ENCODE peak calls at places on chromosomes 2 and 18, in five cellular contexts. Q is HCT116, X is mammary epithelial cell, R is endothelial cell of umbilical vein, E is GM23248. C is an unnamed sample.

GRCh38 chr2:26469092-26469710 is 8.7 kb downstream of the OTOF start:
- DNase-seq in X (peak), E (peak), Q (peak), R (peak), C (no peak)

GRCh38 chr18:61360440-61361383 is 27.5 kb downstream of the CDH20 start:
- DNase-seq in Q (no peak), X (no peak), R (no peak), E (no peak), C (no peak)

GRCh38 chr2:23600336-23600735 is 215.4 kb downstream of the KLHL29 start:
- DNase-seq in R (no peak), Q (no peak), E (no peak), X (no peak), C (no peak)

GRCh38 chr2:167925775-167926174 is 321.6 kb downstream of the STK39 start:
- DNase-seq in X (no peak), Q (no peak), R (no peak), E (no peak), C (no peak)

GRCh38 chr2:241702405-241703127 is 727 bp downstream of the ING5 start:
- DNase-seq in R (peak), E (peak), X (peak), Q (peak), C (peak)

GRCh38 chr18:56199580-56200320 is 438.6 kb downstream of the TXNL1 start:
- DNase-seq in X (no peak), R (peak), E (no peak), Q (no peak), C (no peak)

GRCh38 chr2:145824384-145824783 is 1304.5 kb upstream of the ZEB2 start:
- DNase-seq in X (no peak), E (no peak), R (no peak), Q (no peak), C (no peak)

GRCh38 chr2:17518212-17519154 is at the start of gene RAD51AP2:
- DNase-seq in E (peak), R (peak), X (peak), Q (peak), C (peak)

DNA sequence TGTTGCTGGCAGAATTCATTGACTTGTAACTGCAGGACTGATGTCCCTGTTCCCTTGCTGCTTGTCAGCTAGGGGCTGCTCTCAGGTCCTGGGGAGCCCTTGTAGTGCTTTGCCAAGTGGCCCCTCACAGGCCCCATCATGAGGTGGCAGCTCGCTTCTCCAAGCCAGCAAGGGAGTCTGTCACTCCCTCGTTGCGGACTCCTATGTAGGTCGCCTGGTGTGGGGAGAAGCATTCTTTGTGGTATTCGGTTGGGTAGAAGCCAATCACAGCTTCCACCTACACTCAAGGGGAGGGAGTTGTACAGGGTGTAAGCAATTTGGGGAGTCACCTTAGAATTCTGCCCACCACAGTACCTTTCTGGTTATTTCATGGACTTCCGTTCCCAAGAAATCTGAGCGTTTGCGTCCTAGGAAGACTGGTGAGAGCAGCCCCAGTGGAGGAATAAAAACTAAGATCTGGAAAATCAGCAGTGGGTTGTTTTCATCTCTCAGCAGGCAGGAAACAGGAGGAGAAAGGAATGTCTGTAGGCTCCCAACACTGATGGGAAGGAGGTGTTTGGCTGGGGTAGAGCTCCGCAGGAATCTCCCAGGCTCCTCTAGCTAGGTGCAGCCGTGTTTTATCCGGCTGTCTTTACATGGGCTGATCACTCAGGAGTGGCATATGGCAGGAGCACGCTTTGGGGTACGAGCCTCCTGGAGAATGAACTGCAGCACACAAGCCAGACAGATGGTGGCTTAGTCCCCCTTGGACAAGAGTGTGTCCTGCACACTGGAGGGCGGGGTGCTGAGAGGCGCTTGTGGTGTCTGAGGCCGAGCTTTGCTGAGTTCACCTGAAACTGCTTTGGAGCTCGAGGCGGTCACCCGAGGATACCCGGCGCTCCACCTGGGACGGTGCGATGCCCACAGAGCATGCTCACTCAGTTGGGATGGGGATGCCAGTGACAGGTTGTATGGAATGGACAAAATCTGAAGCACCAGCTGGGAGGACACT is 58.3 kb downstream of the LDLRAD4 start:
- DNase-seq in Q (no peak), X (no peak), E (no peak), R (peak), C (no peak)
- H2AFZ ChIP-seq in Q (no peak), X (no peak), E (no peak), R (no peak), C (no peak)

GRCh38 chr2:86338778-86339295 is 1.4 kb upstream of the REEP1 start:
- DNase-seq in R (no peak), E (no peak), X (no peak), Q (no peak), C (no peak)

GRCh38 chr2:86335865-86336321 is 1.5 kb downstream of the REEP1 start:
- DNase-seq in Q (no peak), E (no peak), X (no peak), R (no peak), C (no peak)

GRCh38 chr2:86337235-86338099 is at the start of gene REEP1:
- DNase-seq in R (no peak), X (peak), E (peak), Q (no peak), C (peak)

GRCh38 chr2:86333378-86333777 is 4.0 kb downstream of the REEP1 start:
- DNase-seq in R (no peak), E (no peak), X (no peak), Q (no peak), C (no peak)

GRCh38 chr2:86336350-86337234 is 834 bp downstream of the REEP1 start:
- DNase-seq in Q (no peak), R (no peak), E (no peak), X (no peak), C (peak)
- TF ChIP-seq EZH2 in Q (no peak), R (no peak), E (peak), X (no peak), C (peak)

GRCh38 chr2:127597984-127598380 is 48.0 kb upstream of the GPR17 start:
- DNase-seq in E (peak), R (no peak), X (peak), Q (no peak), C (no peak)
- H3K27ac ChIP-seq in E (no peak), R (no peak), X (no peak), Q (no peak), C (no peak)

DNA sequence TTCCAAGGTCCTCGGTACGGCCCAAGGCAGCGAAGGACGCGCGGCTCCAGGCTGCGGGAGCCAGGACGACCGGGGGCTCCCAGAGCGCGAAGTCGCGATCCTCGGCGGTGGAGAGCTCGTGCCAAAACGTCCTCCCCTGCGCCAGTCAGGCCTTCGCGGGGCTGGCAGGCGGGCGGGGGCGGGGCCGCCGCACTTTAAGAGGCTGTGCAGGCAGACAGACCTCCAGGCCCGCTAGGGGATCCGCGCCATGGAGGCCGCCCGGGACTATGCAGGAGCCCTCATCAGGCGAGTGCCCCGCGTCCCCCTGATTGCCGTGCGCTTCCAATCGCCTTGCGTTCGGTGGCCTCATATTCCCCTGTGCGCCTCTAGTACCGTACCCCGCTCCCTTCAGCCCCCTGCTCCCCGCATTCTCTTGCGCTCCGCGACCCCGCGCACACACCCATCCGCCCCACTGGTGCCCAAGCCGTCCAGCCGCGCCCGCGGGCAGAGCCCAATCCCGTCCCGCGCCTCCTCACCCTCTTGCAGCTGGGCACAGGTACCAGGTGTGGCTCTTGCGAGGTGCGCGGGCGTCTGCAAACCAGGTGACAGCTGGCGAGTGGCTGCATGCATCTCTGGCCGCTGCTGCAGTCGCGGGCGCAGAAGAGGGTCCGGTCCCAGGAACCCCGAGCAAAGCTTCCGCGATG is at the start of gene CIDEA:
- DNase-seq in E (peak), X (no peak), Q (no peak), R (no peak), C (no peak)
- H2AFZ ChIP-seq in E (no peak), X (peak), Q (no peak), R (peak), C (no peak)

DNA sequence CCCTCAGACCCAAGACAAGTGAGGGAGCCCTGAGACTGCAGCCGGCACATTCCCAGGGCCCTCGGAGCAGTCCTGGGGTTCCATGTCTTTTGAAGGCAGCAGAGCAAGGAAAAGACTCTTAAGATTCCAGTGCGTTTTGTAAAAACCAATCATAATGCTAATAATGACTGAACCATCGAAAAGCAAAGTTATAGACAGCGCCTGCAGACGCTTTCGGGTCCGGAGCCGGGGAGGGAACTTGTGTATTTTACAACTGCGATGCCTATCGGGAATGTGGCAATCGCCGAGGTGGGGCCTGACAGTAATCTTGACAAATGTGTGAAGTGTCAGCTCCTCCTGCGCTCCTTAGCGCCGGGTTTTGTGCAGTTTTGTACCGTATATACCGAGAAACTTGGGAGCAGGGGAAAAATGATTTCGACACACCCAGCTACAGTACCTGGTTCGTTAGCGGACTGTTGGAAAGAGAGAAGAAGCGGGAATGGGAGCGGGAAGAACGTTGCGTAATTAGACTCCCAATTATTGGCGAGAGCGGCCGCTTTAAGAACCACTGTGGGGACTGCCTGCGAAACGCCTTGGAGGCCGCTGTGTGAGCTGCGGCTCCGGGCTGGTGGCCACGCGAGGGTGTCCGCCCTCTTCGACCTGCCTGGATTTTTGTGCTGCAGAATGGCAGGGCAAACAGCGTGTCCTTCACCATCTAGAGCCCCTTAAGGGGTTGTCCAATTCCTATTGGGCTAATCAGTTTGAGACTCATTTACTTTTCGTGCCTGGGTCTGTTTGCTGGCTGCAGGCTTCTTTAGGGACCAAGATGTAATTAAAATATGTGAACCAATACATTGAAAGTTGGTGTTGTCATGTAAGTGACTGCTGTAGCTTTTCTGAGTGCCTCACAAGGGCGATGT is 2.4 kb downstream of the EPAS1 start:
- DNase-seq in E (peak), R (peak), X (peak), Q (no peak), C (peak)
- TF ChIP-seq EZH2 in E (no peak), R (no peak), X (no peak), Q (no peak), C (no peak)